ENCODE peak calls at places on chromosomes 2 and 18, in nine cellular contexts. One of them, this sample, is unnamed.

GRCh38 chr18:29078272-29078671 is 901.3 kb upstream of the CDH2 start:
- DNase-seq in H54: no peak
- DNase-seq in astrocyte of the spinal cord: no peak
- DNase-seq in neuronal stem cell: no peak
- DNase-seq in iPS-NIHi11: no peak
- DNase-seq in activated T-cell treated with anti-CD3 and anti-CD28 coated beads, Interleukin-2, amount 50 U/mL, for 72 hours: no peak
- DNase-seq in LoVo: no peak
- DNase-seq in stimulated activated CD4-positive, alpha-beta T cell treated with anti-CD3 and anti-CD28 coated beads, TNF-alpha, amount 100 ng/mL, for 1 hour: no peak
- DNase-seq in astrocyte of the hippocampus: no peak
- DNase-seq in this sample: no peak

GRCh38 chr2:227551804-227552203 is 46.9 kb upstream of the SCYGR2 start:
- DNase-seq in H54: no peak
- DNase-seq in astrocyte of the spinal cord: no peak
- DNase-seq in neuronal stem cell: no peak
- DNase-seq in iPS-NIHi11: no peak
- DNase-seq in activated T-cell treated with anti-CD3 and anti-CD28 coated beads, Interleukin-2, amount 50 U/mL, for 72 hours: no peak
- DNase-seq in LoVo: no peak
- DNase-seq in stimulated activated CD4-positive, alpha-beta T cell treated with anti-CD3 and anti-CD28 coated beads, TNF-alpha, amount 100 ng/mL, for 1 hour: no peak
- DNase-seq in astrocyte of the hippocampus: no peak
- DNase-seq in this sample: no peak

GRCh38 chr2:232883116-232883721 is 13.2 kb downstream of the SNORC start:
- DNase-seq in H54: no peak
- DNase-seq in astrocyte of the spinal cord: no peak
- DNase-seq in neuronal stem cell: no peak
- DNase-seq in iPS-NIHi11: no peak
- DNase-seq in activated T-cell treated with anti-CD3 and anti-CD28 coated beads, Interleukin-2, amount 50 U/mL, for 72 hours: no peak
- DNase-seq in LoVo: no peak
- DNase-seq in stimulated activated CD4-positive, alpha-beta T cell treated with anti-CD3 and anti-CD28 coated beads, TNF-alpha, amount 100 ng/mL, for 1 hour: no peak
- DNase-seq in astrocyte of the hippocampus: no peak
- DNase-seq in this sample: no peak

GRCh38 chr2:4552099-4552498 is 848.7 kb downstream of the DCDC2C start:
- DNase-seq in H54: no peak
- DNase-seq in astrocyte of the spinal cord: no peak
- DNase-seq in neuronal stem cell: no peak
- DNase-seq in iPS-NIHi11: no peak
- DNase-seq in activated T-cell treated with anti-CD3 and anti-CD28 coated beads, Interleukin-2, amount 50 U/mL, for 72 hours: no peak
- DNase-seq in LoVo: no peak
- DNase-seq in stimulated activated CD4-positive, alpha-beta T cell treated with anti-CD3 and anti-CD28 coated beads, TNF-alpha, amount 100 ng/mL, for 1 hour: no peak
- DNase-seq in astrocyte of the hippocampus: no peak
- DNase-seq in this sample: no peak

GRCh38 chr2:101501443-101501842 is 26.5 kb upstream of the RFX8 start:
- DNase-seq in H54: no peak
- DNase-seq in astrocyte of the spinal cord: peak
- DNase-seq in neuronal stem cell: no peak
- DNase-seq in iPS-NIHi11: no peak
- DNase-seq in activated T-cell treated with anti-CD3 and anti-CD28 coated beads, Interleukin-2, amount 50 U/mL, for 72 hours: peak
- DNase-seq in LoVo: no peak
- DNase-seq in stimulated activated CD4-positive, alpha-beta T cell treated with anti-CD3 and anti-CD28 coated beads, TNF-alpha, amount 100 ng/mL, for 1 hour: no peak
- DNase-seq in astrocyte of the hippocampus: peak
- DNase-seq in this sample: no peak

GRCh38 chr2:147006724-147007123 is 838.1 kb upstream of the ACVR2A start:
- DNase-seq in H54: no peak
- DNase-seq in astrocyte of the spinal cord: no peak
- DNase-seq in neuronal stem cell: no peak
- DNase-seq in iPS-NIHi11: no peak
- DNase-seq in activated T-cell treated with anti-CD3 and anti-CD28 coated beads, Interleukin-2, amount 50 U/mL, for 72 hours: no peak
- DNase-seq in LoVo: no peak
- DNase-seq in stimulated activated CD4-positive, alpha-beta T cell treated with anti-CD3 and anti-CD28 coated beads, TNF-alpha, amount 100 ng/mL, for 1 hour: no peak
- DNase-seq in astrocyte of the hippocampus: no peak
- DNase-seq in this sample: no peak

GRCh38 chr2:236180831-236181453 is 12.8 kb upstream of the GBX2 start:
- DNase-seq in H54: peak
- DNase-seq in astrocyte of the spinal cord: peak
- DNase-seq in neuronal stem cell: peak
- DNase-seq in iPS-NIHi11: peak
- DNase-seq in activated T-cell treated with anti-CD3 and anti-CD28 coated beads, Interleukin-2, amount 50 U/mL, for 72 hours: peak
- DNase-seq in LoVo: peak
- DNase-seq in stimulated activated CD4-positive, alpha-beta T cell treated with anti-CD3 and anti-CD28 coated beads, TNF-alpha, amount 100 ng/mL, for 1 hour: no peak
- DNase-seq in astrocyte of the hippocampus: peak
- DNase-seq in this sample: no peak

GRCh38 chr2:88114821-88115220 is 13.0 kb downstream of the FABP1 start:
- DNase-seq in H54: no peak
- DNase-seq in astrocyte of the spinal cord: no peak
- DNase-seq in neuronal stem cell: no peak
- DNase-seq in iPS-NIHi11: no peak
- DNase-seq in activated T-cell treated with anti-CD3 and anti-CD28 coated beads, Interleukin-2, amount 50 U/mL, for 72 hours: no peak
- DNase-seq in LoVo: no peak
- DNase-seq in stimulated activated CD4-positive, alpha-beta T cell treated with anti-CD3 and anti-CD28 coated beads, TNF-alpha, amount 100 ng/mL, for 1 hour: no peak
- DNase-seq in astrocyte of the hippocampus: no peak
- DNase-seq in this sample: no peak

GRCh38 chr2:207897541-207898353 is 127.6 kb downstream of the PLEKHM3 start:
- DNase-seq in H54: no peak
- DNase-seq in astrocyte of the spinal cord: no peak
- DNase-seq in neuronal stem cell: peak
- DNase-seq in iPS-NIHi11: no peak
- DNase-seq in activated T-cell treated with anti-CD3 and anti-CD28 coated beads, Interleukin-2, amount 50 U/mL, for 72 hours: no peak
- DNase-seq in LoVo: no peak
- DNase-seq in stimulated activated CD4-positive, alpha-beta T cell treated with anti-CD3 and anti-CD28 coated beads, TNF-alpha, amount 100 ng/mL, for 1 hour: no peak
- DNase-seq in astrocyte of the hippocampus: peak
- DNase-seq in this sample: no peak

GRCh38 chr2:18151237-18151636 is 272.8 kb downstream of the KCNS3 start:
- DNase-seq in H54: no peak
- DNase-seq in astrocyte of the spinal cord: no peak
- DNase-seq in neuronal stem cell: no peak
- DNase-seq in iPS-NIHi11: no peak
- DNase-seq in activated T-cell treated with anti-CD3 and anti-CD28 coated beads, Interleukin-2, amount 50 U/mL, for 72 hours: no peak
- DNase-seq in LoVo: no peak
- DNase-seq in stimulated activated CD4-positive, alpha-beta T cell treated with anti-CD3 and anti-CD28 coated beads, TNF-alpha, amount 100 ng/mL, for 1 hour: no peak
- DNase-seq in astrocyte of the hippocampus: no peak
- DNase-seq in this sample: no peak

GRCh38 chr2:221283896-221284295 is 288.2 kb downstream of the EPHA4 start:
- DNase-seq in H54: no peak
- DNase-seq in astrocyte of the spinal cord: peak
- DNase-seq in neuronal stem cell: no peak
- DNase-seq in iPS-NIHi11: no peak
- DNase-seq in activated T-cell treated with anti-CD3 and anti-CD28 coated beads, Interleukin-2, amount 50 U/mL, for 72 hours: no peak
- DNase-seq in LoVo: no peak
- DNase-seq in stimulated activated CD4-positive, alpha-beta T cell treated with anti-CD3 and anti-CD28 coated beads, TNF-alpha, amount 100 ng/mL, for 1 hour: no peak
- DNase-seq in astrocyte of the hippocampus: peak
- DNase-seq in this sample: no peak

GRCh38 chr2:191298306-191298705 is 53.1 kb downstream of the MYO1B start:
- DNase-seq in H54: no peak
- DNase-seq in astrocyte of the spinal cord: peak
- DNase-seq in neuronal stem cell: no peak
- DNase-seq in iPS-NIHi11: no peak
- DNase-seq in activated T-cell treated with anti-CD3 and anti-CD28 coated beads, Interleukin-2, amount 50 U/mL, for 72 hours: no peak
- DNase-seq in LoVo: no peak
- DNase-seq in stimulated activated CD4-positive, alpha-beta T cell treated with anti-CD3 and anti-CD28 coated beads, TNF-alpha, amount 100 ng/mL, for 1 hour: no peak
- DNase-seq in astrocyte of the hippocampus: no peak
- DNase-seq in this sample: no peak

GRCh38 chr2:24048662-24049484 is 668 bp upstream of the FKBP1B start:
- DNase-seq in H54: no peak
- DNase-seq in astrocyte of the spinal cord: no peak
- DNase-seq in neuronal stem cell: no peak
- DNase-seq in iPS-NIHi11: no peak
- DNase-seq in activated T-cell treated with anti-CD3 and anti-CD28 coated beads, Interleukin-2, amount 50 U/mL, for 72 hours: no peak
- DNase-seq in LoVo: no peak
- DNase-seq in stimulated activated CD4-positive, alpha-beta T cell treated with anti-CD3 and anti-CD28 coated beads, TNF-alpha, amount 100 ng/mL, for 1 hour: no peak
- DNase-seq in astrocyte of the hippocampus: peak
- DNase-seq in this sample: no peak